ENCODE peak calls at places on chromosomes 1 and 21, in ten cellular contexts. Z, B, P, G, O, C, Q, A, E and Y are unnamed samples.

GRCh38 chr1:64915381-64916274 is 50.7 kb downstream of the JAK1 start:
- DNase-seq in Z (peak), B (peak), P (no peak), G (no peak), O (no peak), C (peak), Q (no peak), A (no peak), E (peak), Y (peak)

GRCh38 chr1:49363628-49364027 is 586.9 kb upstream of the BEND5 start:
- DNase-seq in Z (no peak), B (no peak), P (no peak), G (no peak), O (no peak), C (no peak), Q (no peak), A (no peak), E (no peak), Y (no peak)

GRCh38 chr21:15058718-15059316 is 6.0 kb downstream of the NRIP1 start:
- DNase-seq in Z (peak), B (peak), P (no peak), G (no peak), O (no peak), C (no peak), Q (no peak), A (no peak), E (no peak), Y (peak)

GRCh38 chr1:1267488-1268283 is 6.0 kb downstream of the UBE2J2 start:
- DNase-seq in Z (no peak), B (no peak), P (no peak), G (no peak), O (no peak), C (no peak), Q (no peak), A (no peak), E (peak), Y (no peak)

GRCh38 chr1:24580756-24581155 is 24.9 kb downstream of the NCMAP start:
- DNase-seq in Z (no peak), B (no peak), P (no peak), G (no peak), O (no peak), C (no peak), Q (no peak), A (no peak), E (peak), Y (no peak)

GRCh38 chr1:216566809-216567208 is 143.6 kb upstream of the USH2A start:
- DNase-seq in Z (peak), B (peak), P (no peak), G (no peak), O (peak), C (no peak), Q (no peak), A (no peak), E (no peak), Y (peak)

GRCh38 chr1:77514871-77515776 is 167.3 kb downstream of the ZZZ3 start:
- DNase-seq in Z (peak), B (peak), P (peak), G (no peak), O (peak), C (no peak), Q (no peak), A (no peak), E (no peak), Y (peak)

GRCh38 chr1:43452789-43453441 is 816 bp downstream of the HYI start:
- DNase-seq in Z (peak), B (peak), P (no peak), G (no peak), O (no peak), C (no peak), Q (no peak), A (no peak), E (no peak), Y (peak)

GRCh38 chr1:156419863-156420208 is 50.8 kb downstream of the RHBG start:
- DNase-seq in Z (no peak), B (no peak), P (no peak), G (no peak), O (peak), C (no peak), Q (no peak), A (no peak), E (no peak), Y (no peak)

GRCh38 chr1:43587594-43587993 is 56.9 kb downstream of the PTPRF start:
- DNase-seq in Z (peak), B (peak), P (no peak), G (no peak), O (no peak), C (peak), Q (no peak), A (no peak), E (no peak), Y (no peak)

GRCh38 chr1:10685851-10686403 is 110.5 kb downstream of the CASZ1 start:
- DNase-seq in Z (peak), B (peak), P (no peak), G (no peak), O (no peak), C (no peak), Q (no peak), A (no peak), E (peak), Y (peak)

GRCh38 chr1:79006564-79006963 is at the start of gene ADGRL4:
- DNase-seq in Z (peak), B (peak), P (peak), G (no peak), O (no peak), C (peak), Q (no peak), A (peak), E (peak), Y (peak)

GRCh38 chr1:92484472-92485373 is 2.0 kb downstream of the GFI1 start:
- DNase-seq in Z (peak), B (no peak), P (no peak), G (peak), O (peak), C (no peak), Q (peak), A (peak), E (peak), Y (no peak)

GRCh38 chr1:93801471-93801870 is 77.5 kb downstream of the DNTTIP2 start:
- DNase-seq in Z (no peak), B (no peak), P (no peak), G (no peak), O (no peak), C (peak), Q (no peak), A (no peak), E (no peak), Y (peak)

GRCh38 chr1:93805027-93805426 is 74.0 kb downstream of the DNTTIP2 start:
- DNase-seq in Z (peak), B (no peak), P (no peak), G (no peak), O (no peak), C (no peak), Q (no peak), A (no peak), E (no peak), Y (peak)

GRCh38 chr1:93810316-93810715 is 68.7 kb downstream of the DNTTIP2 start:
- DNase-seq in Z (peak), B (no peak), P (no peak), G (no peak), O (no peak), C (no peak), Q (no peak), A (no peak), E (no peak), Y (no peak)

GRCh38 chr1:93807301-93807930 is 71.6 kb downstream of the DNTTIP2 start:
- DNase-seq in Z (peak), B (peak), P (no peak), G (no peak), O (no peak), C (no peak), Q (no peak), A (no peak), E (no peak), Y (no peak)

DNA sequence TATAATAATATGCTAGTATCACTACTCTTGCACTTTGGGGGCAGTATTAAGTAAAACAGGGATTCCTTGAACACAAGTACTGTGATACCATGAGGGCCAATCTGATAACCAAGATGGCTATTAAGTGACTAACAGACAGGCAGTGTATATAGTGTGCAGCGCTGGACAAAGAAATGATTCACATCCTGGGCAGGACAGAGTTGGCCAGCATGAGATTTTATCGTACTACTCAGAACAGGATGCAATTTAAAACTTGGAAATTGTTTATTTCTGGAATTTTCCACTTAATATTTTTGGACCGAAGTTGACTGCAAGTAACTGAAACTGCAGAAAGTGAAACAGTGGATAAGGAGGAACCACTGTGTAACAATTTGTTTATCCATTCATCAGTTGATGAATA is 74.6 kb downstream of the DNTTIP2 start:
- DNase-seq in Z (peak), B (peak), P (no peak), G (no peak), O (peak), C (peak), Q (no peak), A (no peak), E (no peak), Y (peak)
- H3K4me3 ChIP-seq in Z (peak), B (peak), P (no peak), G (no peak), O (no peak), C (peak), Q (no peak), A (no peak), E (no peak), Y (no peak)

GRCh38 chr1:170668301-170668789 is 4.4 kb downstream of the PRRX1 start:
- DNase-seq in Z (peak), B (no peak), P (no peak), G (no peak), O (no peak), C (no peak), Q (no peak), A (peak), E (no peak), Y (no peak)
- H3K4me3 ChIP-seq in Z (peak), B (peak), P (peak), G (no peak), O (no peak), C (peak), Q (no peak), A (no peak), E (no peak), Y (peak)

DNA sequence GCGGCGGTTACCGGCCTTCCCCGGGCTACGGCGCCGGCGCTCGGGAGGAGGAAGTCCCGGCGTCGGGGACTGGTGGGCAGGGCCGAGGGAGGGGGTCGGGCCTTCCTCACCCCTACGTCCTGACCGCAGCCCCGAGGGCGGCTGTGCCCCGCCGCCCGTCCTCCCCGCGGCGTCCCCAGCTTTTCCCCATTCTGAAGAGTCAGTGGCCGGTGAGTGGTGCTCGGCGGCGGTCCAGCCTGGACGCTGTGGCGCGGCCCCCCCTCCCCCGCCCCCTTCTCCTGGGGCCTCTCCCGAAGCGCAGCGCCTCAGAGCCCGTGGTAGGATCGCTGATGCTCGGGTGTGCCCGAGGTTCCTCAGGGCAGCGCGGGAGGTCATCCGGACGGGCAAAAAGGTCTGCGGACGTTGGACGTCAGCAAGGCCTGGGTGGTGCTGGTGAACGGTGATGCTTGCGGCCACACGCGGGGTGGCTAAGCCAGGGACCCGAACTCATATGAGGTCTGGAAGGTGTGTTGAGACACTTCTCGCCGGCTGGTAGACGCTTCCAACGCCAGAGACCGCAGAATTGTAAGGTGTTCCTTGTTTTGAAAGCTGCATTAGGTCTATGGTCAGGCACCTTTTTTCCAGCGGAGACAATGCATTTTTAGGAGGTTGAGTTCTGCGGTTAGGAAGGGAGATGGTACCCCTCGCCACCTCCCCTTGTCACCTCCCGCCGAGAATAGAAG is 725 bp downstream of the SLC25A33 start:
- DNase-seq in Z (peak), B (peak), P (no peak), G (peak), O (peak), C (no peak), Q (peak), A (peak), E (peak), Y (no peak)
- H3K4me3 ChIP-seq in Z (peak), B (peak), P (peak), G (peak), O (peak), C (peak), Q (peak), A (peak), E (peak), Y (peak)

GRCh38 chr1:164664127-164664526 is 105.1 kb downstream of the PBX1 start:
- DNase-seq in Z (no peak), B (no peak), P (no peak), G (no peak), O (no peak), C (no peak), Q (peak), A (no peak), E (no peak), Y (no peak)

GRCh38 chr1:164660415-164661174 is 101.6 kb downstream of the PBX1 start:
- DNase-seq in Z (peak), B (peak), P (no peak), G (peak), O (no peak), C (no peak), Q (peak), A (no peak), E (no peak), Y (peak)

GRCh38 chr1:164662462-164662861 is 103.5 kb downstream of the PBX1 start:
- DNase-seq in Z (no peak), B (no peak), P (no peak), G (no peak), O (no peak), C (no peak), Q (no peak), A (no peak), E (no peak), Y (no peak)

GRCh38 chr1:164662955-164663354 is 104.0 kb downstream of the PBX1 start:
- DNase-seq in Z (no peak), B (no peak), P (no peak), G (no peak), O (no peak), C (no peak), Q (no peak), A (no peak), E (no peak), Y (no peak)

GRCh38 chr1:164659621-164660414 is 100.8 kb downstream of the PBX1 start:
- DNase-seq in Z (no peak), B (no peak), P (no peak), G (no peak), O (no peak), C (no peak), Q (no peak), A (no peak), E (no peak), Y (no peak)
- H3K4me3 ChIP-seq in Z (no peak), B (no peak), P (no peak), G (no peak), O (no peak), C (no peak), Q (no peak), A (no peak), E (no peak), Y (no peak)

GRCh38 chr1:159935719-159936283 is 9.6 kb downstream of the IGSF9 start:
- DNase-seq in Z (peak), B (no peak), P (no peak), G (no peak), O (no peak), C (no peak), Q (no peak), A (no peak), E (no peak), Y (no peak)
- H3K4me3 ChIP-seq in Z (no peak), B (no peak), P (no peak), G (no peak), O (no peak), C (no peak), Q (no peak), A (no peak), E (no peak), Y (no peak)

GRCh38 chr1:18482721-18483425 is 2.1 kb downstream of the KLHDC7A start:
- DNase-seq in Z (no peak), B (no peak), P (no peak), G (no peak), O (no peak), C (no peak), Q (no peak), A (no peak), E (no peak), Y (no peak)

GRCh38 chr1:18481190-18481920 is 625 bp downstream of the KLHDC7A start:
- DNase-seq in Z (no peak), B (no peak), P (no peak), G (no peak), O (no peak), C (no peak), Q (no peak), A (no peak), E (peak), Y (no peak)

GRCh38 chr1:18479484-18479883 is 1.2 kb upstream of the KLHDC7A start:
- DNase-seq in Z (peak), B (no peak), P (no peak), G (no peak), O (no peak), C (no peak), Q (no peak), A (no peak), E (no peak), Y (no peak)

GRCh38 chr1:18481921-18482701 is 1.4 kb downstream of the KLHDC7A start:
- DNase-seq in Z (no peak), B (no peak), P (no peak), G (no peak), O (no peak), C (no peak), Q (no peak), A (no peak), E (no peak), Y (no peak)

DNA sequence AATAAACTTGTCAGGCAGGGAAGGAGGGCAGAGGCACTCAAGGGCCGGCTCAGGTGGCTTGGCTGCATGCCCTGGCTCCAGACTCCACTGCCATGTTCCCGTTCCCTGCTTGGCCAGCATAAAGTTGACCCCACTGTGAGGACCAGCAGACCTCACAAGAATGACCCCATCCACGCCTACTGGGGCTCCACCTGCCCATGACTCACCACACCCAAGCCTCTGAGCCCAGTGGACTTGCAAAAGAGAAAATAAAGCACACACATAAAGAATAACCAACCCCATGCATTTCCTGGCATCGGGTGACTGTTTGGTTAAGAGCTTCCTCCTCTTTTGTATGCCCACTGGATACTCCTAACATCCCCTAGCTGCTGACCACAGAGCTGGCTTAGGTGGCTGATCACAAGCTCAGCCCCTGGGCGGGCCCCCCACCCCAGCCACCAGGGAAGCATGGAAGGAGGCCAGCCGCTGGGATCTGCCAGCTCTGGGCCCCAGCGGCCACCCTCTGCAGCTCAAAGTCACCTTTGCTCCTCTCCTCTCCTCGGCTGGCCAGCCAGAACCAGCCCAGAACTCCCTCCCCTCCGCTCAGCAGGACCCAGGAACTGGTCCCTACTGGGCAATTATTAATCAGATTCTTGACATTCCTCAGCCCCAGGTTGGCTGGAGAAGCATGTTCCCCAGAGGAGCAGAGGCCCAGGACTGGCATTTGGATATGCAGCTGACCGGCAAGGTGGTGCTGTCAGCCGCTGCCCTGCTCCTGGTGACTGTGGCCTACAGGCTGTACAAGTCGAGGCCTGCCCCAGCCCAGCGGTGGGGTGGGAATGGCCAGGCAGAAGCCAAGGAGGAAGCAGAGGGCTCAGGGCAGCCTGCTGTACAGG is at the start of gene KLHDC7A:
- DNase-seq in Z (no peak), B (no peak), P (peak), G (no peak), O (no peak), C (no peak), Q (no peak), A (no peak), E (peak), Y (no peak)
- H3K4me3 ChIP-seq in Z (no peak), B (no peak), P (no peak), G (no peak), O (no peak), C (no peak), Q (no peak), A (no peak), E (peak), Y (no peak)

DNA sequence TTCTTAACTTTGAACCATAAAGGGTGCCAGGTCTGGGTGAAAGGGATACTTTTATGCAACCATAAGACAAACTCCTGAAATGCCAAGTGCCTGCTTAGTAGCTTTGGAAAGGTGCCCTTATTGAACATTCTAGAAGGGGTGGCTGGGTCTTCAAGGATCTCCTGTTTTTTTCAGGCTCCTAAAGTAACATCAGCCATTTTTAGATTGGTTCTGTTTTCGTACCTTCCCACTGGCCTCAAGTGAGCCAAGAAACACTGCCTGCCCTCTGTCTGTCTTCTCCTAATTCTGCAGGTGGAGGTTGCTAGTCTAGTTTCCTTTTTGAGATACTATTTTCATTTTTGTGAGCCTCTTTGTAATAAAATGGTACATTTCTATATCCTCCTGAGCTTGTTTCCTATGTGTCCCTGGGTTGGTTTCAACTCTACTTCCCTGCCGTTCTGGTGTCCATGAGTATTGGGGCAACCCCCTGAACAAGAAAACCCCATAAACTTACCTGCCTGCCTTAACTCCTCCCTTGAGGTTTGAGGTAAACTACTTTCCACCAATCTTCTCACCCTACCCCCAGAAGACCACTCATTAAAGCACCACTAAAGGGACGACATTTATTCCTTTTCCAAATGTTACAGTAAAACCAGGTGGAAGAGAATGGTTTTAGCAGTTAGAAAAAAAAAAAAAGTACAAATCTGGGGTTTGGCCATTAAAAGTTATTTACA is 2.6 kb downstream of the MARCKSL1 start:
- DNase-seq in Z (no peak), B (no peak), P (no peak), G (no peak), O (no peak), C (no peak), Q (no peak), A (no peak), E (no peak), Y (no peak)
- H3K4me3 ChIP-seq in Z (no peak), B (peak), P (no peak), G (no peak), O (no peak), C (peak), Q (peak), A (no peak), E (no peak), Y (no peak)